ENCODE peak calls at places on chromosomes 4 and X, in eight cellular contexts. F is T-helper 2 cell treated with Interferon-gamma antibody and Interleukin-4, amounts not matched to agents 5 μg/mL and 100 μg/mL, for 36 hours; T is dermis microvascular lymphatic vessel endothelial cell; L is A172; P is AML-193; X is myocyte; E is GM03348; K is colonic mucosa. R is an unnamed sample.

GRCh38 chr4:118729287-118730286 is 44.4 kb downstream of the METTL14 start:
- DNase-seq in F (no peak), T (no peak), L (no peak), P (no peak), X (no peak), E (peak), K (no peak), R (peak)

GRCh38 chr4:124055896-124056295 is 656.6 kb downstream of the ANKRD50 start:
- DNase-seq in F (no peak), T (no peak), L (no peak), P (no peak), X (no peak), E (no peak), K (no peak), R (peak)

GRCh38 chrX:108270739-108271396 is 167.4 kb downstream of the COL4A6 start:
- DNase-seq in F (no peak), T (no peak), L (peak), P (no peak), X (peak), E (no peak), K (no peak), R (peak)

GRCh38 chr4:173647902-173648301 is 117.9 kb upstream of the HAND2 start:
- DNase-seq in F (no peak), T (no peak), L (no peak), P (no peak), X (peak), E (no peak), K (no peak), R (no peak)

GRCh38 chr4:113639311-113639710 is 122.2 kb downstream of the CAMK2D start:
- DNase-seq in F (no peak), T (no peak), L (no peak), P (no peak), X (no peak), E (no peak), K (peak), R (no peak)

GRCh38 chr4:83582289-83582756 is 46.4 kb downstream of the GPAT3 start:
- DNase-seq in F (no peak), T (peak), L (peak), P (no peak), X (peak), E (peak), K (peak), R (peak)

GRCh38 chr4:105858466-105859040 is 36.7 kb upstream of the NPNT start:
- DNase-seq in F (no peak), T (no peak), L (no peak), P (no peak), X (no peak), E (no peak), K (no peak), R (no peak)

GRCh38 chr4:24995346-24995745 is 35.4 kb downstream of the LGI2 start:
- DNase-seq in F (no peak), T (no peak), L (no peak), P (no peak), X (no peak), E (no peak), K (no peak), R (no peak)

GRCh38 chr4:30860983-30861382 is 140.8 kb downstream of the PCDH7 start:
- DNase-seq in F (no peak), T (no peak), L (no peak), P (no peak), X (no peak), E (no peak), K (no peak), R (no peak)

GRCh38 chr4:772776-773175 is 53.2 kb downstream of the CPLX1 start:
- DNase-seq in F (no peak), T (no peak), L (no peak), P (no peak), X (no peak), E (no peak), K (no peak), R (no peak)

GRCh38 chrX:65508851-65509250 is 25.7 kb downstream of the LAS1L start:
- DNase-seq in F (no peak), T (no peak), L (no peak), P (no peak), X (no peak), E (no peak), K (no peak), R (no peak)